ENCODE peak calls at places on chromosome 10, in five cellular contexts. K, M, D, R and J are unnamed samples.

GRCh38 chr10:103838851-103839512 is 16.4 kb downstream of the SH3PXD2A start:
- DNase-seq in K (no peak), M (no peak), D (no peak), R (no peak), J (no peak)

GRCh38 chr10:129877773-129878371 is 86.2 kb downstream of the EBF3 start:
- DNase-seq in K (peak), M (peak), D (no peak), R (peak), J (no peak)

GRCh38 chr10:103493911-103494877 is 689 bp downstream of the NEURL1 start:
- DNase-seq in K (peak), M (no peak), D (peak), R (peak), J (no peak)

GRCh38 chr10:77965294-77965693 is 38.7 kb upstream of the DLG5 start:
- DNase-seq in K (no peak), M (peak), D (no peak), R (no peak), J (no peak)

GRCh38 chr10:78577673-78578072 is 491.1 kb upstream of the ZMIZ1 start:
- DNase-seq in K (no peak), M (no peak), D (no peak), R (no peak), J (no peak)

GRCh38 chr10:125023862-125024495 is 82.1 kb downstream of the ZRANB1 start:
- DNase-seq in K (peak), M (no peak), D (no peak), R (no peak), J (peak)

GRCh38 chr10:92816106-92816505 is 32.2 kb upstream of the EXOC6 start:
- DNase-seq in K (no peak), M (no peak), D (no peak), R (no peak), J (no peak)

GRCh38 chr10:133160813-133161471 is 923 bp downstream of the KNDC1 start:
- DNase-seq in K (no peak), M (no peak), D (no peak), R (no peak), J (no peak)

GRCh38 chr10:116053910-116054309 is 219.1 kb downstream of the GFRA1 start:
- DNase-seq in K (no peak), M (no peak), D (no peak), R (no peak), J (no peak)